ENCODE peak calls at places on chromosomes 16 and 17, in five cellular contexts. L, E, F, C and W are unnamed samples.

GRCh38 chr17:75774988-75775668 is 9.5 kb upstream of the UNK start:
- DNase-seq in C (no peak), F (peak; percentile 49), E (peak; percentile 68), L (no peak), W (no peak)

GRCh38 chr17:50689956-50690886 is 17.5 kb downstream of the ANKRD40 start:
- DNase-seq in L (no peak), C (peak; percentile 66), E (no peak), F (no peak), W (no peak)

GRCh38 chr17:56291226-56291805 is 138.0 kb downstream of the ANKFN1 start:
- DNase-seq in E (no peak), F (no peak), L (no peak), C (no peak), W (no peak)

GRCh38 chr16:66120656-66121055 is 245.8 kb upstream of the CDH5 start:
- DNase-seq in F (no peak), C (no peak), L (no peak), E (no peak), W (no peak)

GRCh38 chr16:49048557-49048956 is 233.1 kb downstream of the CBLN1 start:
- DNase-seq in E (no peak), C (peak; percentile 3), F (no peak), L (no peak), W (no peak)

GRCh38 chr17:7631398-7632380 is 1.8 kb downstream of the SHBG start:
- DNase-seq in F (no peak), L (no peak), E (no peak), C (no peak), W (no peak)

GRCh38 chr17:66714046-66715023 is 120.6 kb upstream of the CACNG5 start:
- DNase-seq in C (no peak), F (no peak), E (no peak), L (no peak), W (no peak)

GRCh38 chr16:86044241-86044671 is 145.3 kb downstream of the IRF8 start:
- DNase-seq in L (peak; percentile 38), E (peak; percentile 62), F (no peak), C (no peak), W (no peak)

GRCh38 chr17:41267711-41268110 is 2.5 kb downstream of the KRTAP9-6 start:
- DNase-seq in L (no peak), F (no peak), E (no peak), C (no peak), W (no peak)

GRCh38 chr16:88843256-88843655 is 13.5 kb downstream of the GALNS start:
- DNase-seq in E (no peak), F (no peak), L (no peak), C (no peak), W (no peak)

GRCh38 chr17:73291260-73291801 is 20.5 kb downstream of the CDC42EP4 start:
- DNase-seq in F (no peak), L (peak; percentile 88), E (no peak), C (peak; percentile 89), W (peak; percentile 73)

GRCh38 chr17:74274060-74274702 is at the start of gene DNAI2:
- DNase-seq in C (no peak), F (no peak), E (no peak), L (peak; percentile 63), W (no peak)

GRCh38 chr16:26051078-26051477 is 359.3 kb downstream of the HS3ST4 start:
- DNase-seq in E (no peak), F (no peak), L (no peak), C (no peak), W (no peak)

GRCh38 chr17:17739388-17740066 is 58.3 kb downstream of the RAI1 start:
- DNase-seq in C (peak; percentile 42), L (peak; percentile 66), E (peak; percentile 79), F (no peak), W (no peak)

GRCh38 chr16:86199871-86200700 is 301.1 kb downstream of the IRF8 start:
- DNase-seq in F (no peak), E (peak; percentile 38), C (no peak), L (no peak), W (no peak)

GRCh38 chr17:40399185-40399584 is 18.5 kb downstream of the TOP2A start:
- DNase-seq in F (no peak), C (no peak), E (peak; percentile 75), L (no peak), W (no peak)

GRCh38 chr17:58533616-58534188 is 19.3 kb upstream of the MTMR4 start:
- DNase-seq in E (no peak), C (no peak), L (no peak), F (no peak), W (no peak)

GRCh38 chr17:41404024-41404651 is 6.7 kb upstream of the KRT31 start:
- DNase-seq in E (peak; percentile 63), L (no peak), F (no peak), C (peak; percentile 100), W (no peak)

DNA sequence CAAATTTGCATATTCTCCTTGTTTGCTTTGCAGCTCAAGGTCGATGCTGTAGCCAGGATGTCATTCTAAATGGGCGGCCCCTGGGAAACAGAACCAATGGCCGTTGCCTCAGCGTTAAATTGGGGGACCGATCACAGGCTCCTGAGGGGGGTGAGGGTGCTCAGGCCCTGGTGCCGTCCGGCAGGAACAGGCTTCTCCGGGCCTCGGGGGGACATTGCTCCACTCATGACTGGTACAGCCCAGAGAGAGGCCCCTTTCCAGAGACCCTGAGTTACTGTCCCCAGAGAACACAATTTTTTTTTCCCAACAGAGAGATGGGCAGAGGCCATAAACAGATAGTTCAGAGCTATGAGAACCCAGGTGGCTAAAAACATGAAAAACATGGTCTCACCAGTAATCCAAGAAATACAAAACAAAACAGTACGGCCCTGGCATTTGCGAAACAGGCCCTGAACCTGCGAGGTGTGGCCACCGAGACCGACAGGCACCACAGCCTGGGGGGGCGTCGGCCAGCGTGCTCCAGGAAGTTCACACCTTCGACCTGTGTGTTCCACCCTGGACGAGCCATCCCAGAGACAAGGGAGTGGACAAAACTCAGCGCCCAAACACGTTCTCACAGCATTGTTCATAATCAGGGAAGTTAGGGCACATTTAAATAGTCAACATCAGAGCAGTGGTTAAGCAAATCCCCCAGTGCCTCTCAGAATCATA is 82.8 kb downstream of the METRNL start:
- DNase-seq in E (no peak), L (no peak), F (peak; percentile 33), C (no peak), W (no peak)
- H3K9me3 ChIP-seq in E (no peaks in the 10 kb centered on the region), L (no peaks in the 10 kb centered on the region), F (no peaks in the 10 kb centered on the region), C (no peaks in the 10 kb centered on the region), W (no peaks in the 10 kb centered on the region)

DNA sequence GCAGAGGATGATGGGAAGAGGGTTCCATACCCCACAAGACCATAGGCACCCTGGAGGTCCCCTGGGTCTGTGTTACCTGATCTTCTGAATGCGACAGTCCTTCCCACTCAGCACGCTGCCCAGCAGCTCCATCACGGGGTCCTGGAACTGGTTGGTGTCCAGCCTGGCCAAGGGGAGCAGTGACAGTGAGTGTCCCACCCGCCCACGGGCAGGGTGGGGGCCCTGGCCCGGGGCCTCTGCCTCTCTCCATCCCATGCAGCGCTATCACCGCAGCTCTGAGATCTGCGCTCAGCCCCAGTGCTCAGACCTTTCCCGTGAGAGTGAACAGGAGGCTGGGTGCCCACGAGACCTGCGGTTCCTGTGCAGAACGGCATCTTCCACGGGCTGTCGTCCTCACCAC is 15.6 kb downstream of the NLRC3 start:
- DNase-seq in C (no peak), F (no peak), E (no peak), L (no peak), W (no peak)
- H3K9me3 ChIP-seq in C (no peaks in the 10 kb centered on the region), F (no peaks in the 10 kb centered on the region), E (no peaks in the 10 kb centered on the region), L (no peaks in the 10 kb centered on the region), W (no peaks in the 10 kb centered on the region)

GRCh38 chr16:35411156-35411555 is 1951.7 kb downstream of the TP53TG3F start:
- DNase-seq in C (no peak), F (no peak), E (no peak), L (no peak), W (no peak)
- H3K9me3 ChIP-seq in C (peaks cover 18% of the 10 kb centered on the region), F (peaks cover 8% of the 10 kb centered on the region), E (no peaks in the 10 kb centered on the region), L (no peaks in the 10 kb centered on the region), W (no peaks in the 10 kb centered on the region)

GRCh38 chr16:35440875-35441274 is 1981.5 kb downstream of the TP53TG3F start:
- DNase-seq in C (no peak), F (no peak), E (no peak), L (no peak), W (no peak)
- H3K9me3 ChIP-seq in C (peaks cover 26% of the 10 kb centered on the region), F (no peaks in the 10 kb centered on the region), E (no peaks in the 10 kb centered on the region), L (no peaks in the 10 kb centered on the region), W (no peaks in the 10 kb centered on the region)

DNA sequence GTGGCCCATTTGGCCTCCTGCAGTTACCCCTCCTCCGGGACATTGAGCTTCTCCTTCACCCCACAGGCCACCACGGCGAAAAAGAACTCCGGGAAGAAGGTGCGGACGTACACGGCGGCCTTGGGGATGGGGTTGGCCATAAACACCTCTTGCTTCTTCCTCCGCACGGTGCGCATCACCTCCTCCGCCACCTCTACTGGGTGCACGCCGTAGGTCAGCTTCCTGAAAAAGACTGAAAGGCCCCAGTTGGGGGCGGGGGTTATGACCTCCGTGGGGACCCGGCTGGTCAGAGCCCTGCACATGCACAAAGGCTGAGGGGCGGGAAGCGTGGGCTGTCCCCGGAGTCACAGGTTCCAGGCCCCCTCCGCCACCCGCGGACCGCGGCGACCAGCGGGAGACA is 19.9 kb downstream of the DHRS7C start:
- DNase-seq in E (no peak), L (no peak), C (no peak), F (no peak), W (no peak)
- H3K9me3 ChIP-seq in E (no peaks in the 10 kb centered on the region), L (no peaks in the 10 kb centered on the region), C (no peaks in the 10 kb centered on the region), F (no peaks in the 10 kb centered on the region), W (no peaks in the 10 kb centered on the region)

GRCh38 chr17:39209317-39210092 is 9.4 kb downstream of the RPL19 start:
- DNase-seq in F (no peak), E (peak; percentile 81), L (peak; percentile 83), C (no peak), W (peak; percentile 88)
- H3K9me3 ChIP-seq in F (no peaks in the 10 kb centered on the region), E (no peaks in the 10 kb centered on the region), L (no peaks in the 10 kb centered on the region), C (no peaks in the 10 kb centered on the region), W (no peaks in the 10 kb centered on the region)

GRCh38 chr17:70584255-70584654 is 414.9 kb downstream of the KCNJ2 start:
- DNase-seq in F (no peak), E (no peak), C (no peak), L (no peak), W (no peak)
- H3K9me3 ChIP-seq in F (no peaks in the 10 kb centered on the region), E (no peaks in the 10 kb centered on the region), C (no peaks in the 10 kb centered on the region), L (no peaks in the 10 kb centered on the region), W (no peaks in the 10 kb centered on the region)

GRCh38 chr17:5097101-5097834 is 14.4 kb downstream of the ZNF232 start:
- DNase-seq in F (no peak), C (no peak), E (peak; percentile 62), L (peak; percentile 83), W (no peak)
- H3K9me3 ChIP-seq in F (peaks cover 41% of the 10 kb centered on the region), C (peaks cover 46% of the 10 kb centered on the region), E (no peaks in the 10 kb centered on the region), L (peaks cover 8% of the 10 kb centered on the region), W (peaks cover 50% of the 10 kb centered on the region)